ENCODE peak calls at places on chromosome 22, in six cellular contexts. T, K, F, Z, N and O are unnamed samples.

GRCh38 chr22:29633514-29634312 is 30.3 kb downstream of the NF2 start:
- DNase-seq in T (no peak), K (no peak), F (peak; percentile 48), Z (no peak), N (no peak), O (no peak)

GRCh38 chr22:19086944-19087343 is 35.3 kb downstream of the DGCR2 start:
- DNase-seq in T (no peak), K (no peak), F (peak; percentile 44), Z (no peak), N (no peak), O (no peak)

GRCh38 chr22:23466351-23466750 is 113.7 kb downstream of the IGLL1 start:
- DNase-seq in T (no peak), K (no peak), F (no peak), Z (no peak), N (no peak), O (peak; percentile 59)

GRCh38 chr22:17672417-17672991 is 33.9 kb downstream of the BCL2L13 start:
- DNase-seq in T (no peak), K (no peak), F (no peak), Z (no peak), N (no peak), O (peak; percentile 99)

GRCh38 chr22:22745225-22746060 is 101.0 kb downstream of the GGTLC2 start:
- DNase-seq in T (no peak), K (peak; percentile 55), F (peak; percentile 45), Z (peak; percentile 54), N (no peak), O (no peak)

GRCh38 chr22:35622132-35622913 is 5.2 kb upstream of the MB start:
- DNase-seq in T (no peak), K (no peak), F (no peak), Z (no peak), N (no peak), O (no peak)

GRCh38 chr22:45640941-45641621 is 30.6 kb upstream of the ATXN10 start:
- DNase-seq in T (no peak), K (no peak), F (no peak), Z (no peak), N (no peak), O (no peak)

GRCh38 chr22:20549232-20549841 is 41.9 kb downstream of the MED15 start:
- DNase-seq in T (no peak), K (no peak), F (peak; percentile 59), Z (no peak), N (no peak), O (peak; percentile 87)

GRCh38 chr22:31248138-31248745 is 36.1 kb downstream of the LIMK2 start:
- DNase-seq in T (peak; percentile 80), K (peak; percentile 85), F (peak; percentile 94), Z (peak; percentile 63), N (no peak), O (peak; percentile 81)

GRCh38 chr22:22403306-22403705 is 105.2 kb downstream of the ZNF280B start:
- DNase-seq in T (no peak), K (no peak), F (no peak), Z (no peak), N (no peak), O (no peak)

GRCh38 chr22:31083923-31084810 is 3.0 kb downstream of the SMTN start:
- DNase-seq in T (no peak), K (no peak), F (no peak), Z (no peak), N (no peak), O (no peak)

GRCh38 chr22:24697671-24698082 is 76.8 kb downstream of the PIWIL3 start:
- DNase-seq in T (no peak), K (no peak), F (no peak), Z (no peak), N (no peak), O (no peak)

GRCh38 chr22:24119476-24119875 is 61.8 kb upstream of the SUSD2 start:
- DNase-seq in T (no peak), K (no peak), F (no peak), Z (no peak), N (no peak), O (no peak)

GRCh38 chr22:45602824-45603301 is 68.8 kb upstream of the ATXN10 start:
- DNase-seq in T (no peak), K (peak; percentile 63), F (peak; percentile 48), Z (no peak), N (no peak), O (no peak)